ENCODE peak calls at places on chromosomes 6 and 20, in eight cellular contexts. Y is GM12865, E is fibroblast of pulmonary artery, L is hepatocyte, J is ovary, K is AG04450, U is GM23338, X is tibial artery. I is an unnamed sample.

GRCh38 chr20:48139262-48140041 is 354.2 kb upstream of the SULF2 start:
- DNase-seq in X (no peak), E (peak), U (no peak), Y (no peak), K (no peak), L (no peak), J (no peak), I (no peak)

GRCh38 chr6:156427345-156427744 is 349.8 kb upstream of the ARID1B start:
- DNase-seq in U (no peak), J (no peak), X (peak), Y (no peak), E (peak), L (peak), K (peak), I (peak)

GRCh38 chr20:19833395-19833794 is 75.3 kb downstream of the RIN2 start:
- DNase-seq in X (no peak), K (no peak), E (no peak), J (no peak), U (no peak), Y (no peak), L (no peak), I (no peak)

GRCh38 chr6:12890171-12890790 is 173.7 kb downstream of the PHACTR1 start:
- DNase-seq in E (no peak), J (no peak), X (no peak), Y (peak), K (no peak), L (no peak), U (peak), I (no peak)

GRCh38 chr6:87277123-87277522 is 45.3 kb upstream of the SMIM8 start:
- DNase-seq in K (no peak), L (no peak), X (no peak), U (no peak), E (peak), Y (peak), J (no peak), I (no peak)

GRCh38 chr6:64504509-64504908 is 868.9 kb downstream of the PHF3 start:
- DNase-seq in Y (no peak), U (no peak), K (no peak), L (peak), J (no peak), E (peak), X (no peak), I (no peak)

GRCh38 chr6:1348675-1349074 is 36.8 kb downstream of the FOXQ1 start:
- DNase-seq in X (no peak), E (peak), U (peak), Y (no peak), J (no peak), L (no peak), K (no peak), I (no peak)

GRCh38 chr20:45427236-45428149 is 11.6 kb downstream of the PIGT start:
- DNase-seq in U (no peak), X (no peak), K (no peak), E (peak), J (no peak), L (peak), Y (no peak), I (no peak)

GRCh38 chr6:110053395-110054240 is 75.5 kb downstream of the GPR6 start:
- DNase-seq in U (peak), K (peak), Y (peak), E (peak), L (peak), J (no peak), X (no peak), I (peak)

GRCh38 chr20:37501940-37502339 is 19.1 kb upstream of the NNAT start:
- DNase-seq in Y (no peak), L (no peak), E (no peak), U (peak), K (no peak), X (no peak), J (no peak), I (no peak)

GRCh38 chr20:3106658-3107463 is 22.3 kb upstream of the AVP start:
- DNase-seq in X (no peak), K (no peak), U (peak), L (no peak), Y (no peak), E (no peak), J (no peak), I (no peak)

GRCh38 chr6:1665214-1665613 is 55.5 kb downstream of the FOXC1 start:
- DNase-seq in X (no peak), K (no peak), Y (peak), E (no peak), L (no peak), J (no peak), U (no peak), I (no peak)

GRCh38 chr20:59598625-59599310 is 5.6 kb upstream of the PHACTR3 start:
- DNase-seq in X (no peak), K (no peak), L (peak), J (no peak), U (peak), E (peak), Y (peak), I (peak)

GRCh38 chr6:44096615-44097014 is 30.6 kb downstream of the MRPL14 start:
- DNase-seq in E (peak), Y (peak), X (peak), U (peak), J (peak), K (no peak), L (peak), I (no peak)

GRCh38 chr20:41172296-41173140 is 35.2 kb downstream of the PLCG1 start:
- DNase-seq in E (peak), L (no peak), U (no peak), X (peak), K (no peak), J (peak), Y (no peak), I (no peak)

GRCh38 chr6:26043389-26044139 is 43.7 kb upstream of the HFE start:
- DNase-seq in L (no peak), K (peak), U (peak), X (peak), E (peak), J (peak), Y (peak), I (peak)

GRCh38 chr6:139030539-139030938 is 2.0 kb downstream of the ABRACL start:
- DNase-seq in L (no peak), X (no peak), U (no peak), Y (peak), E (no peak), J (no peak), K (no peak), I (no peak)

GRCh38 chr20:51616060-51616459 is 73.5 kb upstream of the NFATC2 start:
- DNase-seq in X (no peak), K (no peak), Y (peak), L (no peak), E (no peak), U (peak), J (no peak), I (no peak)
- TF ChIP-seq CTCF in X (no peak), K (no peak), Y (peak), L (no peak), E (no peak), U (peak), J (no peak), I (peak)

GRCh38 chr6:122484760-122485159 is 13.2 kb upstream of the SERINC1 start:
- DNase-seq in X (no peak), J (no peak), L (no peak), Y (peak), K (no peak), U (peak), E (no peak), I (no peak)

GRCh38 chr6:122482750-122483080 is 11.1 kb upstream of the SERINC1 start:
- DNase-seq in K (no peak), J (no peak), L (peak), E (no peak), U (peak), X (no peak), Y (no peak), I (no peak)
- H3K4me3 ChIP-seq in K (no peak), J (no peak), L (peak), E (no peak), U (peak), X (no peak), Y (no peak), I (no peak)

GRCh38 chr6:119312875-119313338 is 36.7 kb downstream of the MAN1A1 start:
- DNase-seq in X (no peak), L (peak), U (no peak), K (no peak), Y (no peak), J (no peak), E (no peak), I (no peak)
- TF ChIP-seq CTCF in X (no peak), L (no peak), U (no peak), K (no peak), Y (no peak), J (no peak), E (no peak), I (no peak)

DNA sequence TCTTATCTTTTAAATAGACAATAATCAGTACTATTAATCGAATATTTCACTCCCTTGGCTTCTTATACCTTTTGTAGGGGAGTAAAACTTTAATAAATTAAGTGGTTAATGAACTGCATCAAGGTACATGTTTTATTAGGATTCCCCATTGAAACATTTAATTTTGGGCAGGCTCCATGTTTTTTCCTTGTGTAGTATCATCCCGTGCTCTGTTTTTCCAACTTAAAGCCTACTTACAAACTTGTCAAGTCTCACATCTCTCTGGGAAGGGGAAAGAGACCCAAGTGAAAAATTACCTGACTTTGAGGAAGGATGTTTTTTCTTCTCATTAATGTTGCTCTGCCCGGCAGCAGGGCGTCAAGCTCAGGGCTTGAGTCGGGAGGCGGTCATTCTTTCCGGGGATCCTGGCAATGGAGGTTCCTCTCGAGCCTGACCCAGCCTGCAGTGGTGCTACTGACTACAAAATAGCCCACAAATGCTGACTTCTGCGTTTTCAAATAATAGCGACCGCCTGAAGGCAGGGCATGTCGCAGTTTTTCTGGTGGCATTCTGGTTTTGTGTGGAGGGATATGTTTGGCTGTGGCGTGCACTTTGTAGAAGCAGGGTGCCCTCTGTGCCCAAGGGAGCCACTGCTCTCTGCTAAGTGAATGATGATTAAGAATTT is 2.4 kb downstream of the DSP start:
- DNase-seq in Y (no peak), E (no peak), J (no peak), L (peak), U (peak), X (no peak), K (no peak), I (no peak)
- H3K4me3 ChIP-seq in Y (no peak), E (no peak), J (no peak), L (peak), U (peak), X (no peak), K (no peak), I (no peak)

GRCh38 chr6:79586548-79586947 is 44.6 kb upstream of the SH3BGRL2 start:
- DNase-seq in X (no peak), J (no peak), L (peak), K (no peak), E (peak), U (peak), Y (no peak), I (no peak)
- TF ChIP-seq CTCF in X (no peak), J (no peak), L (peak), K (peak), E (peak), U (peak), Y (peak), I (peak)

GRCh38 chr20:6657904-6658303 is 109.6 kb upstream of the BMP2 start:
- DNase-seq in L (no peak), E (no peak), J (no peak), K (no peak), X (no peak), U (no peak), Y (no peak), I (no peak)
- H3K4me3 ChIP-seq in L (no peak), E (no peak), J (no peak), K (no peak), X (no peak), U (no peak), Y (no peak), I (no peak)

GRCh38 chr20:62584671-62585512 is 57.4 kb upstream of the SLCO4A1 start:
- DNase-seq in E (no peak), L (no peak), Y (no peak), J (no peak), X (no peak), K (no peak), U (no peak), I (no peak)

GRCh38 chr20:62581308-62581707 is 61.0 kb upstream of the SLCO4A1 start:
- DNase-seq in K (no peak), Y (no peak), X (no peak), U (no peak), E (no peak), J (no peak), L (no peak), I (no peak)

GRCh38 chr20:62581806-62582205 is 60.5 kb upstream of the SLCO4A1 start:
- DNase-seq in L (no peak), Y (no peak), X (no peak), J (no peak), U (no peak), E (no peak), K (no peak), I (no peak)

GRCh38 chr20:62585571-62585970 is 56.7 kb upstream of the SLCO4A1 start:
- DNase-seq in U (no peak), K (no peak), L (no peak), J (no peak), X (no peak), E (no peak), Y (no peak), I (no peak)

GRCh38 chr20:62583424-62583920 is 58.8 kb upstream of the SLCO4A1 start:
- DNase-seq in K (no peak), Y (no peak), U (peak), X (no peak), L (peak), J (no peak), E (no peak), I (no peak)
- TF ChIP-seq CTCF in K (no peak), Y (no peak), U (no peak), X (peak), L (peak), J (no peak), E (no peak), I (no peak)

GRCh38 chr6:163823577-163823976 is 409.1 kb downstream of the QKI start:
- DNase-seq in L (no peak), U (no peak), X (no peak), K (no peak), J (no peak), Y (no peak), E (no peak), I (no peak)

GRCh38 chr6:163820171-163820570 is 405.7 kb downstream of the QKI start:
- DNase-seq in L (no peak), J (no peak), K (no peak), X (no peak), Y (no peak), U (no peak), E (no peak), I (no peak)

GRCh38 chr6:163825033-163825432 is 410.5 kb downstream of the QKI start:
- DNase-seq in J (no peak), X (no peak), E (no peak), Y (no peak), K (no peak), L (no peak), U (no peak), I (peak)

GRCh38 chr6:163818719-163819118 is 404.2 kb downstream of the QKI start:
- DNase-seq in Y (no peak), E (no peak), K (no peak), X (no peak), U (no peak), J (no peak), L (no peak), I (no peak)

DNA sequence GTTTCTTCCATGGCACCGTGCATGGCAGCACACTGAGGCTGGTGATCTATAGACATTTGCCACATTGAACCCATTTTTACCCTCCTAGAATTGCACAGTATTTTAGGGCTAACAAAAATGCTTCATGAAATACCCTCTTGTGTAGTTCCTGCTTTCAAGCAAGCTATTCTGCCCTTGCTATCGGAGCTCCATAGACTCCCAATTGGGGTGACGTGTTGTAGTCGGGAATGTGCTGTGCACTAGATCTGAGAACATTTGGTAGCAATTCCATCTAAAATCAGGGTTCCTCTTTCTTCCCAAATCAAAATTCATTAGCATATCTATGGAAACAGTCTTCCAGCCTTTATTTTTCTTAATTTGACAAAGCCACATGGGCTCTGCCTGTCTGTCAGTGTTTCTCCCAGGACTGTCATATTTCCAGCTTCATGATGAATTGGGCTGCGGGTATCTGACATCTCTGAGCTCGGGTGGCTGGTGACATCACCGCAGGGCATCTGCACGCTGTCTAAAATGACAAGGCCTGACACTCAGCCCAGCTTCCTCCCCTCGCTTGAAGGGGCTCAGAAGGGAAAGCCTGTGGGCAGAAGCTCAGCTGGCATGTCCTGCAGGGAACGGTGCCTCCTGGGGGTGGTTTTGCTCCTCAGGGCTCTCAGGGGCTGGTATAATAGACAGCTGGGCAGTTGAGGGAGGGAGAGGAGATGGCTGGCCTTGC is 406.4 kb downstream of the QKI start:
- DNase-seq in X (no peak), J (no peak), Y (no peak), K (no peak), L (no peak), E (no peak), U (no peak), I (no peak)
- H3K4me3 ChIP-seq in X (no peak), J (no peak), Y (no peak), K (no peak), L (no peak), E (no peak), U (no peak), I (no peak)

I was measured in HFF-Myc.